ENCODE peak calls at places on chromosomes 2 and 18, in seven cellular contexts. One of them, this sample, is unnamed.

GRCh38 chr2:31920968-31921367 is 89.8 kb downstream of the MEMO1 start:
- DNase-seq in psoas muscle: no peak
- DNase-seq in amygdala: no peak
- DNase-seq in GM20000: no peak
- DNase-seq in foreskin keratinocyte: no peak
- DNase-seq in activated naive CD4-positive, alpha-beta T cell: no peak
- DNase-seq in T-cell: no peak
- DNase-seq in this sample: no peak

GRCh38 chr2:185990861-185991525 is 252.4 kb downstream of the FSIP2 start:
- DNase-seq in psoas muscle: no peak
- DNase-seq in amygdala: no peak
- DNase-seq in GM20000: no peak
- DNase-seq in foreskin keratinocyte: no peak
- DNase-seq in activated naive CD4-positive, alpha-beta T cell: no peak
- DNase-seq in T-cell: no peak
- DNase-seq in this sample: no peak

GRCh38 chr2:172427990-172428840 is 829 bp downstream of the ITGA6 start:
- DNase-seq in psoas muscle: peak
- DNase-seq in amygdala: no peak
- DNase-seq in GM20000: no peak
- DNase-seq in foreskin keratinocyte: peak
- DNase-seq in activated naive CD4-positive, alpha-beta T cell: peak
- DNase-seq in T-cell: peak
- DNase-seq in this sample: no peak

GRCh38 chr2:188227713-188228112 is 64.0 kb upstream of the GULP1 start:
- DNase-seq in psoas muscle: no peak
- DNase-seq in amygdala: no peak
- DNase-seq in GM20000: no peak
- DNase-seq in foreskin keratinocyte: no peak
- DNase-seq in activated naive CD4-positive, alpha-beta T cell: no peak
- DNase-seq in T-cell: no peak
- DNase-seq in this sample: no peak

GRCh38 chr2:64145760-64146159 is 1.5 kb upstream of the PELI1 start:
- DNase-seq in psoas muscle: no peak
- DNase-seq in amygdala: no peak
- DNase-seq in GM20000: no peak
- DNase-seq in foreskin keratinocyte: no peak
- DNase-seq in activated naive CD4-positive, alpha-beta T cell: no peak
- DNase-seq in T-cell: no peak
- DNase-seq in this sample: no peak

GRCh38 chr2:154293864-154294263 is 404.6 kb upstream of the KCNJ3 start:
- DNase-seq in psoas muscle: no peak
- DNase-seq in amygdala: no peak
- DNase-seq in GM20000: no peak
- DNase-seq in foreskin keratinocyte: no peak
- DNase-seq in activated naive CD4-positive, alpha-beta T cell: no peak
- DNase-seq in T-cell: no peak
- DNase-seq in this sample: no peak

GRCh38 chr2:222451270-222451674 is 26.9 kb downstream of the SGPP2 start:
- DNase-seq in psoas muscle: no peak
- DNase-seq in amygdala: no peak
- DNase-seq in GM20000: peak
- DNase-seq in foreskin keratinocyte: no peak
- DNase-seq in activated naive CD4-positive, alpha-beta T cell: no peak
- DNase-seq in T-cell: no peak
- DNase-seq in this sample: no peak

GRCh38 chr18:33951031-33951430 is 273.7 kb downstream of the NOL4 start:
- DNase-seq in psoas muscle: no peak
- DNase-seq in amygdala: no peak
- DNase-seq in GM20000: no peak
- DNase-seq in foreskin keratinocyte: peak
- DNase-seq in activated naive CD4-positive, alpha-beta T cell: no peak
- DNase-seq in T-cell: no peak
- DNase-seq in this sample: no peak

GRCh38 chr2:101386599-101387150 is 628 bp downstream of the CREG2 start:
- DNase-seq in psoas muscle: no peak
- DNase-seq in amygdala: no peak
- DNase-seq in GM20000: no peak
- DNase-seq in foreskin keratinocyte: no peak
- DNase-seq in activated naive CD4-positive, alpha-beta T cell: no peak
- DNase-seq in T-cell: no peak
- DNase-seq in this sample: no peak

GRCh38 chr2:129253461-129253812 is 726.0 kb upstream of the RAB6C start:
- DNase-seq in psoas muscle: no peak
- DNase-seq in amygdala: no peak
- DNase-seq in GM20000: peak
- DNase-seq in foreskin keratinocyte: no peak
- DNase-seq in activated naive CD4-positive, alpha-beta T cell: no peak
- DNase-seq in T-cell: no peak
- DNase-seq in this sample: no peak

GRCh38 chr2:1494906-1495305 is 81.6 kb downstream of the TPO start:
- DNase-seq in psoas muscle: no peak
- DNase-seq in amygdala: no peak
- DNase-seq in GM20000: no peak
- DNase-seq in foreskin keratinocyte: no peak
- DNase-seq in activated naive CD4-positive, alpha-beta T cell: no peak
- DNase-seq in T-cell: no peak
- DNase-seq in this sample: no peak

GRCh38 chr2:85961053-85961452 is 72.3 kb upstream of the ST3GAL5 start:
- DNase-seq in psoas muscle: no peak
- DNase-seq in amygdala: no peak
- DNase-seq in GM20000: no peak
- DNase-seq in foreskin keratinocyte: no peak
- DNase-seq in activated naive CD4-positive, alpha-beta T cell: no peak
- DNase-seq in T-cell: no peak
- DNase-seq in this sample: no peak

GRCh38 chr2:60297296-60298010 is 256.0 kb downstream of the BCL11A start:
- DNase-seq in psoas muscle: no peak
- DNase-seq in amygdala: no peak
- DNase-seq in GM20000: no peak
- DNase-seq in foreskin keratinocyte: peak
- DNase-seq in activated naive CD4-positive, alpha-beta T cell: no peak
- DNase-seq in T-cell: no peak
- DNase-seq in this sample: no peak

GRCh38 chr2:71807969-71808451 is 339.7 kb downstream of the CYP26B1 start:
- DNase-seq in psoas muscle: peak
- DNase-seq in amygdala: no peak
- DNase-seq in GM20000: no peak
- DNase-seq in foreskin keratinocyte: no peak
- DNase-seq in activated naive CD4-positive, alpha-beta T cell: no peak
- DNase-seq in T-cell: no peak
- DNase-seq in this sample: no peak

GRCh38 chr18:24630346-24630880 is 170.0 kb downstream of the HRH4 start:
- DNase-seq in psoas muscle: no peak
- DNase-seq in amygdala: no peak
- DNase-seq in GM20000: no peak
- DNase-seq in foreskin keratinocyte: no peak
- DNase-seq in activated naive CD4-positive, alpha-beta T cell: no peak
- DNase-seq in T-cell: no peak
- DNase-seq in this sample: no peak

GRCh38 chr2:168727904-168728470 is 74.5 kb upstream of the NOSTRIN start:
- DNase-seq in psoas muscle: no peak
- DNase-seq in amygdala: no peak
- DNase-seq in GM20000: no peak
- DNase-seq in foreskin keratinocyte: no peak
- DNase-seq in activated naive CD4-positive, alpha-beta T cell: no peak
- DNase-seq in T-cell: no peak
- DNase-seq in this sample: no peak

GRCh38 chr18:39772155-39772919 is 2182.7 kb upstream of the PIK3C3 start:
- DNase-seq in psoas muscle: no peak
- DNase-seq in amygdala: no peak
- DNase-seq in GM20000: no peak
- DNase-seq in foreskin keratinocyte: peak
- DNase-seq in activated naive CD4-positive, alpha-beta T cell: no peak
- DNase-seq in T-cell: no peak
- DNase-seq in this sample: no peak

GRCh38 chr2:20168048-20168726 is 56.7 kb downstream of the SDC1 start:
- DNase-seq in psoas muscle: no peak
- DNase-seq in amygdala: no peak
- DNase-seq in GM20000: no peak
- DNase-seq in foreskin keratinocyte: no peak
- DNase-seq in activated naive CD4-positive, alpha-beta T cell: no peak
- DNase-seq in T-cell: no peak
- DNase-seq in this sample: no peak

GRCh38 chr2:236229186-236229585 is 35.0 kb downstream of the ASB18 start:
- DNase-seq in psoas muscle: no peak
- DNase-seq in amygdala: no peak
- DNase-seq in GM20000: no peak
- DNase-seq in foreskin keratinocyte: no peak
- DNase-seq in activated naive CD4-positive, alpha-beta T cell: no peak
- DNase-seq in T-cell: no peak
- DNase-seq in this sample: no peak

GRCh38 chr2:72694715-72695496 is 130.9 kb downstream of the EXOC6B start:
- DNase-seq in psoas muscle: peak
- DNase-seq in amygdala: no peak
- DNase-seq in GM20000: no peak
- DNase-seq in foreskin keratinocyte: no peak
- DNase-seq in activated naive CD4-positive, alpha-beta T cell: no peak
- DNase-seq in T-cell: no peak
- DNase-seq in this sample: no peak

GRCh38 chr2:218745559-218746469 is 35.2 kb downstream of the TTLL4 start:
- DNase-seq in psoas muscle: no peak
- DNase-seq in amygdala: peak
- DNase-seq in GM20000: no peak
- DNase-seq in foreskin keratinocyte: peak
- DNase-seq in activated naive CD4-positive, alpha-beta T cell: no peak
- DNase-seq in T-cell: no peak
- DNase-seq in this sample: peak

GRCh38 chr2:127941461-127941860 is 55.7 kb upstream of the AMMECR1L start:
- DNase-seq in psoas muscle: no peak
- DNase-seq in amygdala: no peak
- DNase-seq in GM20000: no peak
- DNase-seq in foreskin keratinocyte: no peak
- DNase-seq in activated naive CD4-positive, alpha-beta T cell: no peak
- DNase-seq in T-cell: no peak
- DNase-seq in this sample: no peak

GRCh38 chr2:98771771-98772521 is 41.0 kb upstream of the MGAT4A start:
- DNase-seq in psoas muscle: no peak
- DNase-seq in amygdala: no peak
- DNase-seq in GM20000: no peak
- DNase-seq in foreskin keratinocyte: no peak
- DNase-seq in activated naive CD4-positive, alpha-beta T cell: no peak
- DNase-seq in T-cell: peak
- DNase-seq in this sample: no peak

GRCh38 chr2:61117534-61117933 is 44.5 kb upstream of the C2orf74 start:
- DNase-seq in psoas muscle: no peak
- DNase-seq in amygdala: no peak
- DNase-seq in GM20000: peak
- DNase-seq in foreskin keratinocyte: peak
- DNase-seq in activated naive CD4-positive, alpha-beta T cell: no peak
- DNase-seq in T-cell: no peak
- DNase-seq in this sample: no peak

GRCh38 chr18:24846133-24846532 is 385.7 kb downstream of the HRH4 start:
- DNase-seq in psoas muscle: no peak
- DNase-seq in amygdala: no peak
- DNase-seq in GM20000: no peak
- DNase-seq in foreskin keratinocyte: no peak
- DNase-seq in activated naive CD4-positive, alpha-beta T cell: no peak
- DNase-seq in T-cell: no peak
- DNase-seq in this sample: no peak

This sample was measured in anterior cingulate cortex.